ENCODE peak calls at places on chromosomes 3 and 15, in nine cellular contexts. J, Q, Z, I, P, H, R, G and U are unnamed samples.

GRCh38 chr15:42324308-42324707 is 35.0 kb upstream of the CAPN3 start:
- DNase-seq in J (no peak), Q (no peak), Z (no peak), I (no peak), P (peak), H (no peak), R (no peak), G (no peak), U (no peak)

GRCh38 chr3:57737840-57738239 is 18.3 kb upstream of the SLMAP start:
- DNase-seq in J (no peak), Q (no peak), Z (no peak), I (no peak), P (no peak), H (no peak), R (no peak), G (no peak), U (no peak)

GRCh38 chr3:42214565-42215283 is 51.3 kb downstream of the CCK start:
- DNase-seq in J (no peak), Q (no peak), Z (no peak), I (no peak), P (peak), H (no peak), R (no peak), G (no peak), U (no peak)

GRCh38 chr3:108507887-108508286 is 2.5 kb downstream of the MYH15 start:
- DNase-seq in J (no peak), Q (no peak), Z (no peak), I (no peak), P (no peak), H (no peak), R (no peak), G (no peak), U (no peak)

GRCh38 chr15:94631608-94632007 is 400.2 kb downstream of the MCTP2 start:
- DNase-seq in J (no peak), Q (no peak), Z (no peak), I (no peak), P (no peak), H (no peak), R (no peak), G (no peak), U (no peak)

GRCh38 chr3:17686613-17687012 is 55.8 kb downstream of the TBC1D5 start:
- DNase-seq in J (no peak), Q (peak), Z (no peak), I (no peak), P (peak), H (no peak), R (peak), G (peak), U (no peak)

GRCh38 chr3:97940034-97940433 is 32.2 kb downstream of the RIOX2 start:
- DNase-seq in J (peak), Q (no peak), Z (no peak), I (no peak), P (peak), H (no peak), R (no peak), G (no peak), U (no peak)

GRCh38 chr3:132386259-132386658 is 31.0 kb upstream of the DNAJC13 start:
- DNase-seq in J (no peak), Q (no peak), Z (no peak), I (no peak), P (no peak), H (no peak), R (no peak), G (no peak), U (no peak)

GRCh38 chr3:38454884-38455638 is 1.4 kb downstream of the ACVR2B start:
- DNase-seq in J (peak), Q (peak), Z (no peak), I (peak), P (peak), H (peak), R (peak), G (peak), U (peak)

GRCh38 chr15:73930790-73931281 is 4.6 kb downstream of the LOXL1 start:
- DNase-seq in J (no peak), Q (no peak), Z (no peak), I (no peak), P (peak), H (no peak), R (peak), G (no peak), U (peak)

GRCh38 chr15:101651753-101652097 is 456 bp downstream of the TM2D3 start:
- DNase-seq in J (no peak), Q (peak), Z (no peak), I (peak), P (no peak), H (no peak), R (no peak), G (no peak), U (no peak)

GRCh38 chr3:172326993-172327392 is 121.3 kb downstream of the GHSR start:
- DNase-seq in J (no peak), Q (no peak), Z (no peak), I (no peak), P (no peak), H (no peak), R (no peak), G (no peak), U (no peak)

GRCh38 chr3:96813134-96813819 is 1.1 kb upstream of the EPHA6 start:
- DNase-seq in J (peak), Q (peak), Z (no peak), I (peak), P (peak), H (peak), R (peak), G (peak), U (peak)

GRCh38 chr3:16512435-16513140 is 911 bp downstream of the RFTN1 start:
- DNase-seq in J (peak), Q (no peak), Z (no peak), I (peak), P (no peak), H (peak), R (no peak), G (peak), U (peak)

GRCh38 chr15:28098766-28099554 is at the start of gene OCA2:
- DNase-seq in J (peak), Q (no peak), Z (no peak), I (no peak), P (peak), H (peak), R (peak), G (peak), U (peak)

GRCh38 chr15:64356443-64357040 is 569 bp upstream of the CSNK1G1 start:
- DNase-seq in J (no peak), Q (no peak), Z (peak), I (no peak), P (peak), H (no peak), R (peak), G (no peak), U (no peak)

GRCh38 chr3:126552688-126553283 is 5.9 kb downstream of the C3orf22 start:
- DNase-seq in J (peak), Q (no peak), Z (no peak), I (peak), P (no peak), H (no peak), R (no peak), G (peak), U (no peak)

GRCh38 chr3:47852604-47853397 is 49.9 kb downstream of the DHX30 start:
- DNase-seq in J (no peak), Q (peak), Z (no peak), I (no peak), P (no peak), H (no peak), R (no peak), G (no peak), U (no peak)

GRCh38 chr3:87706176-87706575 is 352.6 kb downstream of the CGGBP1 start:
- DNase-seq in J (no peak), Q (no peak), Z (no peak), I (no peak), P (no peak), H (no peak), R (no peak), G (no peak), U (no peak)

GRCh38 chr15:40002295-40002694 is 36.7 kb downstream of the SRP14 start:
- DNase-seq in J (peak), Q (no peak), Z (no peak), I (peak), P (peak), H (no peak), R (peak), G (no peak), U (no peak)

GRCh38 chr3:55899887-55900286 is 412.8 kb upstream of the WNT5A start:
- DNase-seq in J (peak), Q (no peak), Z (no peak), I (no peak), P (no peak), H (no peak), R (no peak), G (peak), U (no peak)

GRCh38 chr3:25508901-25509300 is 80.8 kb downstream of the RARB start:
- DNase-seq in J (no peak), Q (no peak), Z (no peak), I (no peak), P (peak), H (no peak), R (peak), G (no peak), U (no peak)

GRCh38 chr3:109336272-109336957 is 931 bp downstream of the DPPA4 start:
- DNase-seq in J (peak), Q (no peak), Z (no peak), I (no peak), P (peak), H (no peak), R (peak), G (peak), U (no peak)

GRCh38 chr3:15810702-15811101 is 12.9 kb upstream of the ANKRD28 start:
- DNase-seq in J (no peak), Q (no peak), Z (no peak), I (no peak), P (no peak), H (no peak), R (no peak), G (no peak), U (no peak)

GRCh38 chr3:196735751-196736150 is 3.9 kb upstream of the PAK2 start:
- DNase-seq in J (no peak), Q (no peak), Z (no peak), I (no peak), P (peak), H (no peak), R (peak), G (no peak), U (no peak)

GRCh38 chr15:98025237-98025636 is 64.7 kb downstream of the ARRDC4 start:
- DNase-seq in J (no peak), Q (no peak), Z (no peak), I (no peak), P (peak), H (no peak), R (no peak), G (no peak), U (no peak)

GRCh38 chr15:92383528-92384326 is 10.0 kb upstream of the ST8SIA2 start:
- DNase-seq in J (peak), Q (no peak), Z (no peak), I (no peak), P (peak), H (no peak), R (peak), G (peak), U (peak)

GRCh38 chr15:47711654-47712053 is 5.7 kb upstream of the SEMA6D start:
- DNase-seq in J (no peak), Q (no peak), Z (no peak), I (no peak), P (peak), H (no peak), R (peak), G (no peak), U (no peak)